ENCODE peak calls at places on chromosomes 6 and 20, in eight cellular contexts. R is activated naive CD4-positive, alpha-beta T cell treated with anti-CD3 and anti-CD28 coated beads for 36 hours; X is hippocampal formation; J is body of pancreas; L is psoas muscle; C is ovary; P is dermis blood vessel endothelial cell; I is activated T-cell treated with anti-CD3 and anti-CD28 coated beads for 24 hours. U is an unnamed sample.

GRCh38 chr6:48388045-48388444 is 277.0 kb upstream of the PTCHD4 start:
- DNase-seq in R (no peak), X (no peak), J (no peak), L (no peak), C (no peak), P (no peak), I (no peak), U (no peak)

GRCh38 chr6:113558966-113559365 is 298.2 kb upstream of the MARCKS start:
- DNase-seq in R (no peak), X (no peak), J (no peak), L (no peak), C (no peak), P (peak), I (no peak), U (no peak)

GRCh38 chr20:12022121-12022520 is 104.4 kb downstream of the BTBD3 start:
- DNase-seq in R (no peak), X (no peak), J (no peak), L (no peak), C (no peak), P (no peak), I (no peak), U (no peak)

GRCh38 chr6:73694711-73695411 is 1.1 kb upstream of the CD109 start:
- DNase-seq in R (peak), X (no peak), J (no peak), L (no peak), C (no peak), P (peak), I (no peak), U (no peak)

GRCh38 chr20:4555188-4555893 is 166.4 kb upstream of the PRND start:
- DNase-seq in R (no peak), X (no peak), J (no peak), L (no peak), C (no peak), P (peak), I (no peak), U (no peak)

GRCh38 chr20:4195499-4195898 is 180.1 kb upstream of the RNF24 start:
- DNase-seq in R (no peak), X (no peak), J (peak), L (no peak), C (no peak), P (peak), I (no peak), U (no peak)

GRCh38 chr6:140271759-140272377 is 897.4 kb upstream of the CITED2 start:
- DNase-seq in R (no peak), X (no peak), J (no peak), L (no peak), C (no peak), P (peak), I (no peak), U (no peak)

GRCh38 chr20:59184880-59185447 is 21.3 kb downstream of the ZNF831 start:
- DNase-seq in R (no peak), X (no peak), J (no peak), L (no peak), C (no peak), P (no peak), I (no peak), U (no peak)

GRCh38 chr20:49916146-49917002 is 1.0 kb upstream of the SPATA2 start:
- DNase-seq in R (peak), X (no peak), J (peak), L (no peak), C (no peak), P (peak), I (no peak), U (no peak)

GRCh38 chr20:1702288-1702687 is 44.7 kb upstream of the SIRPG start:
- DNase-seq in R (no peak), X (no peak), J (no peak), L (no peak), C (no peak), P (no peak), I (no peak), U (no peak)

GRCh38 chr20:44154521-44155001 is 32.4 kb downstream of the JPH2 start:
- DNase-seq in R (no peak), X (no peak), J (no peak), L (no peak), C (no peak), P (no peak), I (no peak), U (no peak)

GRCh38 chr6:136290406-136291010 is 862 bp upstream of the BCLAF1 start:
- DNase-seq in R (peak), X (peak), J (peak), L (peak), C (peak), P (peak), I (peak), U (peak)

GRCh38 chr6:36827261-36828079 is 11.8 kb downstream of the CPNE5 start:
- DNase-seq in R (peak), X (no peak), J (no peak), L (no peak), C (peak), P (peak), I (no peak), U (peak)

GRCh38 chr20:2220298-2220697 is 75.5 kb upstream of the TGM3 start:
- DNase-seq in R (no peak), X (no peak), J (no peak), L (no peak), C (no peak), P (no peak), I (no peak), U (no peak)

GRCh38 chr6:157760589-157761330 is 62.3 kb upstream of the SNX9 start:
- DNase-seq in R (no peak), X (no peak), J (no peak), L (no peak), C (no peak), P (peak), I (no peak), U (peak)

GRCh38 chr20:36666181-36666740 is 20.3 kb upstream of the SLA2 start:
- DNase-seq in R (no peak), X (no peak), J (no peak), L (no peak), C (no peak), P (peak), I (no peak), U (no peak)

GRCh38 chr20:6740096-6740495 is 27.4 kb upstream of the BMP2 start:
- DNase-seq in R (no peak), X (no peak), J (no peak), L (no peak), C (no peak), P (no peak), I (no peak), U (no peak)

GRCh38 chr6:47162793-47163192 is 120.7 kb upstream of the ADGRF1 start:
- DNase-seq in R (no peak), X (no peak), J (no peak), L (no peak), C (no peak), P (no peak), I (no peak), U (no peak)

GRCh38 chr6:54525731-54526130 is 217.5 kb downstream of the TINAG start:
- DNase-seq in R (no peak), X (no peak), J (no peak), L (no peak), C (no peak), P (no peak), I (no peak), U (no peak)

GRCh38 chr6:86856937-86857563 is 80.3 kb upstream of the HTR1E start:
- DNase-seq in R (peak), X (no peak), J (peak), L (no peak), C (no peak), P (peak), I (peak), U (no peak)

GRCh38 chr20:57509665-57510237 is 15.2 kb downstream of the CTCFL start:
- DNase-seq in R (peak), X (no peak), J (no peak), L (no peak), C (no peak), P (peak), I (no peak), U (no peak)

GRCh38 chr6:33854572-33855030 is 50.8 kb upstream of the MLN start:
- DNase-seq in R (no peak), X (no peak), J (peak), L (no peak), C (peak), P (no peak), I (no peak), U (no peak)

GRCh38 chr6:144939926-144940325 is 654.8 kb downstream of the UTRN start:
- DNase-seq in R (no peak), X (no peak), J (no peak), L (no peak), C (no peak), P (no peak), I (no peak), U (no peak)

GRCh38 chr6:44859901-44860410 is 468.2 kb upstream of the RUNX2 start:
- DNase-seq in R (no peak), X (no peak), J (no peak), L (no peak), C (no peak), P (no peak), I (no peak), U (no peak)

GRCh38 chr20:23656372-23656771 is 18.6 kb upstream of the CST3 start:
- DNase-seq in R (no peak), X (no peak), J (no peak), L (no peak), C (no peak), P (no peak), I (no peak), U (no peak)

GRCh38 chr20:10219452-10219791 is 792 bp downstream of the SNAP25 start:
- DNase-seq in R (peak), X (peak), J (peak), L (peak), C (peak), P (peak), I (peak), U (peak)

GRCh38 chr20:4666001-4666470 is 55.7 kb upstream of the PRND start:
- DNase-seq in R (peak), X (no peak), J (no peak), L (no peak), C (no peak), P (peak), I (peak), U (no peak)

GRCh38 chr6:23280445-23280844 is 711.1 kb downstream of the HDGFL1 start:
- DNase-seq in R (no peak), X (no peak), J (no peak), L (no peak), C (no peak), P (no peak), I (no peak), U (no peak)

GRCh38 chr6:56758120-56758519 is 115.4 kb upstream of the DST start:
- DNase-seq in R (no peak), X (no peak), J (no peak), L (no peak), C (no peak), P (no peak), I (no peak), U (no peak)

GRCh38 chr6:11050735-11051134 is 6.6 kb upstream of the ELOVL2 start:
- DNase-seq in R (no peak), X (no peak), J (no peak), L (no peak), C (no peak), P (peak), I (no peak), U (no peak)

GRCh38 chr6:83307849-83308248 is 114.7 kb downstream of the RWDD2A start:
- DNase-seq in R (no peak), X (no peak), J (no peak), L (no peak), C (no peak), P (no peak), I (no peak), U (no peak)